ENCODE peak calls at places on chromosomes 1 and 21, in four cellular contexts. K is GM23338, L is NCI-H1105, Y is Daoy. P is an unnamed sample.

GRCh38 chr1:93328809-93329477 is 16.8 kb upstream of the DR1 start:
- DNase-seq in K (no peak), L (no peak), Y (peak; percentile 21), P (no peak)

GRCh38 chr1:20972855-20973254 is 185.7 kb upstream of the HP1BP3 start:
- DNase-seq in K (no peak), L (no peak), Y (no peak), P (no peak)

GRCh38 chr1:225657462-225657989 is 4.6 kb upstream of the ENAH start:
- DNase-seq in K (no peak), L (no peak), Y (peak; percentile 80), P (no peak)

GRCh38 chr21:33951276-33952178 is 35.9 kb upstream of the ATP5PO start:
- DNase-seq in Y (no peak), K (no peak), L (no peak), P (no peak)

GRCh38 chr1:222828939-222829338 is 14.1 kb downstream of the DISP1 start:
- DNase-seq in L (no peak), K (peak; percentile 27), Y (no peak), P (no peak)

GRCh38 chr1:235083589-235084323 is 44.9 kb downstream of the TOMM20 start:
- DNase-seq in K (peak; percentile 89), Y (peak; percentile 93), L (peak; percentile 36), P (peak; percentile 94)

GRCh38 chr1:22428672-22429071 is 23.0 kb upstream of the ZBTB40 start:
- DNase-seq in L (no peak), Y (peak; percentile 67), K (peak; percentile 86), P (no peak)

GRCh38 chr1:228274452-228275153 is 66.8 kb downstream of the OBSCN start:
- DNase-seq in Y (no peak), L (no peak), K (peak; percentile 36), P (peak; percentile 59)

GRCh38 chr1:2348346-2349275 is 42.7 kb downstream of the MORN1 start:
- DNase-seq in K (no peak), L (no peak), Y (no peak), P (peak; percentile 58)

GRCh38 chr1:7539772-7540175 is 231.3 kb upstream of the VAMP3 start:
- DNase-seq in K (peak; percentile 90), Y (peak; percentile 84), L (no peak), P (peak; percentile 55)

GRCh38 chr1:169027607-169028320 is 78.7 kb upstream of the ATP1B1 start:
- DNase-seq in L (no peak), Y (no peak), K (no peak), P (no peak)

GRCh38 chr1:153880962-153881361 is 41.8 kb downstream of the GATAD2B start:
- DNase-seq in L (peak; percentile 100), K (no peak), Y (peak; percentile 89), P (peak; percentile 92)

GRCh38 chr21:35529141-35529863 is 480.2 kb upstream of the RUNX1 start:
- DNase-seq in K (no peak), Y (peak; percentile 57), L (no peak), P (no peak)

GRCh38 chr1:110620250-110620615 is 14.1 kb upstream of the KCNA2 start:
- DNase-seq in L (peak; percentile 57), K (no peak), Y (no peak), P (peak; percentile 71)

GRCh38 chr1:214337536-214337935 is 56.6 kb downstream of the SMYD2 start:
- DNase-seq in L (no peak), Y (no peak), K (peak; percentile 57), P (no peak)

GRCh38 chr21:45130324-45130774 is 56.0 kb downstream of the ADARB1 start:
- DNase-seq in Y (peak; percentile 55), L (no peak), K (no peak), P (no peak)

GRCh38 chr1:36387141-36387949 is 1.6 kb upstream of the STK40 start:
- DNase-seq in L (no peak), K (no peak), Y (peak; percentile 85), P (no peak)

GRCh38 chr1:59159557-59160203 is 137.2 kb upstream of the FGGY start:
- DNase-seq in L (no peak), K (no peak), Y (no peak), P (no peak)

GRCh38 chr1:108209456-108210108 is 9.4 kb upstream of the SLC25A24 start:
- DNase-seq in L (no peak), K (no peak), Y (peak; percentile 64), P (no peak)

GRCh38 chr1:94702440-94702810 is 117.7 kb upstream of the SLC44A3 start:
- DNase-seq in L (no peak), K (no peak), Y (no peak), P (no peak)

GRCh38 chr1:205648212-205648910 is 16.6 kb upstream of the ELK4 start:
- DNase-seq in L (peak; percentile 80), Y (no peak), K (no peak), P (no peak)

GRCh38 chr1:227759345-227760300 is 24.4 kb downstream of the SNAP47 start:
- DNase-seq in K (no peak), L (no peak), Y (peak; percentile 93), P (no peak)

GRCh38 chr1:75211648-75212047 is 77.5 kb downstream of the LHX8 start:
- DNase-seq in L (no peak), Y (no peak), K (no peak), P (no peak)

GRCh38 chr1:67382292-67382691 is 47.9 kb downstream of the SERBP1 start:
- DNase-seq in L (no peak), Y (no peak), K (no peak), P (no peak)

GRCh38 chr1:180112091-180112490 is 42.6 kb upstream of the QSOX1 start:
- DNase-seq in L (no peak), K (no peak), Y (no peak), P (no peak)

P was measured in posterior vena cava.